ENCODE peak calls at places on chromosomes 16 and 17, in six cellular contexts. One of them, this sample, is unnamed.

GRCh38 chr16:61780161-61780560 is 256.1 kb downstream of the CDH8 start:
- DNase-seq in prostate gland: no peak
- DNase-seq in lower leg skin: no peak
- DNase-seq in esophagus squamous epithelium: no peak
- DNase-seq in tibial nerve: no peak
- DNase-seq in NB4: no peak
- DNase-seq in this sample: no peak

GRCh38 chr17:76432712-76433336 is 20.1 kb downstream of the UBE2O start:
- DNase-seq in prostate gland: no peak
- DNase-seq in lower leg skin: no peak
- DNase-seq in esophagus squamous epithelium: no peak
- DNase-seq in tibial nerve: no peak
- DNase-seq in NB4: peak; percentile 32
- DNase-seq in this sample: no peak

GRCh38 chr17:9880582-9880999 is 24.5 kb downstream of the RCVRN start:
- DNase-seq in prostate gland: no peak
- DNase-seq in lower leg skin: peak; percentile 20
- DNase-seq in esophagus squamous epithelium: no peak
- DNase-seq in tibial nerve: no peak
- DNase-seq in NB4: peak; percentile 76
- DNase-seq in this sample: no peak

GRCh38 chr16:81094771-81095251 is 1.4 kb downstream of the GCSH start:
- DNase-seq in prostate gland: no peak
- DNase-seq in lower leg skin: peak; percentile 60
- DNase-seq in esophagus squamous epithelium: no peak
- DNase-seq in tibial nerve: no peak
- DNase-seq in NB4: peak; percentile 20
- DNase-seq in this sample: no peak

GRCh38 chr17:83061586-83061985 is 17.8 kb upstream of the METRNL start:
- DNase-seq in prostate gland: no peak
- DNase-seq in lower leg skin: no peak
- DNase-seq in esophagus squamous epithelium: no peak
- DNase-seq in tibial nerve: peak; percentile 7
- DNase-seq in NB4: no peak
- DNase-seq in this sample: peak; percentile 25

GRCh38 chr17:77859411-77859810 is 99.1 kb upstream of the TNRC6C start:
- DNase-seq in prostate gland: no peak
- DNase-seq in lower leg skin: no peak
- DNase-seq in esophagus squamous epithelium: no peak
- DNase-seq in tibial nerve: no peak
- DNase-seq in NB4: no peak
- DNase-seq in this sample: no peak

GRCh38 chr17:78669975-78670518 is 92.9 kb upstream of the DNAH17 start:
- DNase-seq in prostate gland: no peak
- DNase-seq in lower leg skin: no peak
- DNase-seq in esophagus squamous epithelium: no peak
- DNase-seq in tibial nerve: no peak
- DNase-seq in NB4: no peak
- DNase-seq in this sample: no peak

GRCh38 chr16:60792437-60792836 is 1243.8 kb downstream of the CDH8 start:
- DNase-seq in prostate gland: no peak
- DNase-seq in lower leg skin: no peak
- DNase-seq in esophagus squamous epithelium: no peak
- DNase-seq in tibial nerve: no peak
- DNase-seq in NB4: no peak
- DNase-seq in this sample: no peak

GRCh38 chr16:19108409-19109287 is 5.1 kb upstream of the ITPRIPL2 start:
- DNase-seq in prostate gland: no peak
- DNase-seq in lower leg skin: no peak
- DNase-seq in esophagus squamous epithelium: no peak
- DNase-seq in tibial nerve: no peak
- DNase-seq in NB4: peak; percentile 79
- DNase-seq in this sample: no peak

GRCh38 chr17:78356163-78356713 is 3.6 kb downstream of the SOCS3 start:
- DNase-seq in prostate gland: no peak
- DNase-seq in lower leg skin: no peak
- DNase-seq in esophagus squamous epithelium: no peak
- DNase-seq in tibial nerve: no peak
- DNase-seq in NB4: peak; percentile 91
- DNase-seq in this sample: peak; percentile 85

GRCh38 chr16:50360033-50360778 is 8.6 kb downstream of the BRD7 start:
- DNase-seq in prostate gland: no peak
- DNase-seq in lower leg skin: no peak
- DNase-seq in esophagus squamous epithelium: no peak
- DNase-seq in tibial nerve: no peak
- DNase-seq in NB4: no peak
- DNase-seq in this sample: no peak

GRCh38 chr17:77497578-77497934 is 356.8 kb downstream of the SEC14L1 start:
- DNase-seq in prostate gland: no peak
- DNase-seq in lower leg skin: peak; percentile 80
- DNase-seq in esophagus squamous epithelium: no peak
- DNase-seq in tibial nerve: peak; percentile 11
- DNase-seq in NB4: no peak
- DNase-seq in this sample: peak; percentile 63

GRCh38 chr16:5015351-5015750 is 18.4 kb downstream of the NAGPA start:
- DNase-seq in prostate gland: no peak
- DNase-seq in lower leg skin: no peak
- DNase-seq in esophagus squamous epithelium: no peak
- DNase-seq in tibial nerve: no peak
- DNase-seq in NB4: no peak
- DNase-seq in this sample: no peak

GRCh38 chr17:45103269-45103795 is 29.0 kb downstream of the PLCD3 start:
- DNase-seq in prostate gland: no peak
- DNase-seq in lower leg skin: no peak
- DNase-seq in esophagus squamous epithelium: no peak
- DNase-seq in tibial nerve: no peak
- DNase-seq in NB4: no peak
- DNase-seq in this sample: no peak

GRCh38 chr16:26598989-26599785 is 467.5 kb upstream of the C16orf82 start:
- DNase-seq in prostate gland: no peak
- DNase-seq in lower leg skin: no peak
- DNase-seq in esophagus squamous epithelium: no peak
- DNase-seq in tibial nerve: no peak
- DNase-seq in NB4: no peak
- DNase-seq in this sample: no peak

GRCh38 chr16:9275386-9275785 is 183.9 kb downstream of the HAPSTR1 start:
- DNase-seq in prostate gland: no peak
- DNase-seq in lower leg skin: no peak
- DNase-seq in esophagus squamous epithelium: no peak
- DNase-seq in tibial nerve: no peak
- DNase-seq in NB4: no peak
- DNase-seq in this sample: no peak

GRCh38 chr17:42720996-42721583 is 23.8 kb downstream of the EZH1 start:
- DNase-seq in prostate gland: peak; percentile 54
- DNase-seq in lower leg skin: no peak
- DNase-seq in esophagus squamous epithelium: no peak
- DNase-seq in tibial nerve: no peak
- DNase-seq in NB4: peak; percentile 68
- DNase-seq in this sample: no peak

GRCh38 chr16:46573008-46573833 is 48.0 kb downstream of the SHCBP1 start:
- DNase-seq in prostate gland: no peak
- DNase-seq in lower leg skin: no peak
- DNase-seq in esophagus squamous epithelium: no peak
- DNase-seq in tibial nerve: no peak
- DNase-seq in NB4: peak; percentile 44
- DNase-seq in this sample: no peak

DNA sequence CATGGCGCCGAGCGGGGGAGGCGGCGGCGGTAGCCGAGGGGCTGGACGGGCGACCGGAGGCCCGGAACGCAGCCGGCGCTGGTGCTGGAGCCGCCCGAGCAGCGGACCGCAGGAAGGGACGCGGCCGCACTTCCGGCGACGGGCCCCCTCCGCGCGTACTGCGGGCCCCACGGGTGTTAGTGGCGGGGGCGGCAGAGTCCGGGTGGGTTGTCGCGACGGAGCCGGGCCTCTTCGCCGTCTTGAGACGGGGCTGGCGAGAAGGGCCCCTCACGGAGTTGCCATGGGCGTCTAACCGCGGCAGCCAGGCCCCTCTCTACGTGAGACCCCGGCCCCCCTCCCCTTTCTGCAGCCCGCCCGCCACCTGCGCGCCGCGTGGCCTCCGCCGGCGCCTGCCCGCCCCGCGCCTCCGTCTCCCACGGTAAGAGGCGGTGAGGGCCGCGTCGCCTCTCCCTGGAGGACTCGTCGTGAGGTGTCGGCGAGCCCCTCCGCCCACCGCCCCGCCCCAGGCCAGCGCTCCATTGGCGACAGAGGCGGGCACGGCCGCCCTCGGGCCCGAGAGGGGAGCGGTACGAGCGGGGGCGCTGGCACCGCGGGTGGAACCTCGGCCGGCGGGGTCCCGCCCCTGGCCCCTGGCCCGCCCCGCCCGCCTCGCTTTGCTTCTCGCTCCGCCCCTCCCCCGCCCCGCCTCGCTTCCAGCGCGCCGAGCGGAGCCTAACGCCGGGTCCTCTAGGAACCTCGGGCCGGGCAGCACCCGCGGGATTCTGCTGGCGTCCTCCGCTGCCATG is at the start of the genes VPS9D1 and ZNF276:
- DNase-seq in prostate gland: peak; percentile 74
- DNase-seq in lower leg skin: peak; percentile 94
- DNase-seq in esophagus squamous epithelium: no peak
- DNase-seq in tibial nerve: peak; percentile 65
- DNase-seq in NB4: peak; percentile 92
- DNase-seq in this sample: peak; percentile 88
- TF ChIP-seq POLR2A in prostate gland: peak; percentile 11
- TF ChIP-seq POLR2A in lower leg skin: no peak
- TF ChIP-seq POLR2A in esophagus squamous epithelium: no peak
- TF ChIP-seq POLR2A in tibial nerve: peak; percentile 38
- TF ChIP-seq POLR2A in NB4: peak; percentile 69
- TF ChIP-seq POLR2A in this sample: peak; percentile 39

GRCh38 chr17:7177210-7177953 is 1.8 kb downstream of the ASGR1 start:
- DNase-seq in prostate gland: peak; percentile 54
- DNase-seq in lower leg skin: peak; percentile 89
- DNase-seq in esophagus squamous epithelium: no peak
- DNase-seq in tibial nerve: peak; percentile 24
- DNase-seq in NB4: peak; percentile 69
- DNase-seq in this sample: peak; percentile 82
- TF ChIP-seq POLR2A in prostate gland: no peak
- TF ChIP-seq POLR2A in lower leg skin: no peak
- TF ChIP-seq POLR2A in esophagus squamous epithelium: no peak
- TF ChIP-seq POLR2A in tibial nerve: no peak
- TF ChIP-seq POLR2A in NB4: no peak
- TF ChIP-seq POLR2A in this sample: no peak

DNA sequence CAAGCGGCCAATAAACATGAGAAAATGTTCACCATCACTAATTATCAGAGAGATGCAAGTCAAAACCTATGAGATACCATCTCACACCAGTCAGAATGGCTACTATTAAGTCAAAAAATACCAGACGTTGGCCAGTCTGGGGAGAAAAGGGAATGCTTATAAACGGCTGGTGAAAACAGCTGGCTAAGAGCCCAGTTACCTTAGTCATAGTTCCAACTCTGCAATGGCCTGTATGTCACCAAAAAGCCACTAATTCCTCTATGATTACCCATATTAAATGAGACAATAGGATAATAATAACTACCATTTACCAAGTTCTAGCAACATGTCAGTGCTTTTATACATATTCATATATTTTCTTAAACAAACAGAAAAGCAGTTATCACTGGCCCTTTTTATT is 42.9 kb upstream of the CDRT4 start:
- DNase-seq in prostate gland: no peak
- DNase-seq in lower leg skin: no peak
- DNase-seq in esophagus squamous epithelium: no peak
- DNase-seq in tibial nerve: no peak
- DNase-seq in NB4: no peak
- DNase-seq in this sample: no peak
- TF ChIP-seq POLR2A in prostate gland: no peak
- TF ChIP-seq POLR2A in lower leg skin: no peak
- TF ChIP-seq POLR2A in esophagus squamous epithelium: no peak
- TF ChIP-seq POLR2A in tibial nerve: no peak
- TF ChIP-seq POLR2A in NB4: no peak
- TF ChIP-seq POLR2A in this sample: no peak

GRCh38 chr17:1648582-1649115 is 1.0 kb downstream of the RILP start:
- DNase-seq in prostate gland: peak; percentile 93
- DNase-seq in lower leg skin: peak; percentile 98
- DNase-seq in esophagus squamous epithelium: no peak
- DNase-seq in tibial nerve: peak; percentile 92
- DNase-seq in NB4: peak; percentile 88
- DNase-seq in this sample: peak; percentile 97
- TF ChIP-seq POLR2A in prostate gland: no peak
- TF ChIP-seq POLR2A in lower leg skin: no peak
- TF ChIP-seq POLR2A in esophagus squamous epithelium: no peak
- TF ChIP-seq POLR2A in tibial nerve: no peak
- TF ChIP-seq POLR2A in NB4: no peak
- TF ChIP-seq POLR2A in this sample: no peak

GRCh38 chr17:81239714-81240555 is 817 bp downstream of the NDUFAF8 start:
- DNase-seq in prostate gland: no peak
- DNase-seq in lower leg skin: no peak
- DNase-seq in esophagus squamous epithelium: no peak
- DNase-seq in tibial nerve: no peak
- DNase-seq in NB4: peak; percentile 63
- DNase-seq in this sample: no peak
- TF ChIP-seq POLR2A in prostate gland: no peak
- TF ChIP-seq POLR2A in lower leg skin: no peak
- TF ChIP-seq POLR2A in esophagus squamous epithelium: no peak
- TF ChIP-seq POLR2A in tibial nerve: no peak
- TF ChIP-seq POLR2A in NB4: no peak
- TF ChIP-seq POLR2A in this sample: no peak

DNA sequence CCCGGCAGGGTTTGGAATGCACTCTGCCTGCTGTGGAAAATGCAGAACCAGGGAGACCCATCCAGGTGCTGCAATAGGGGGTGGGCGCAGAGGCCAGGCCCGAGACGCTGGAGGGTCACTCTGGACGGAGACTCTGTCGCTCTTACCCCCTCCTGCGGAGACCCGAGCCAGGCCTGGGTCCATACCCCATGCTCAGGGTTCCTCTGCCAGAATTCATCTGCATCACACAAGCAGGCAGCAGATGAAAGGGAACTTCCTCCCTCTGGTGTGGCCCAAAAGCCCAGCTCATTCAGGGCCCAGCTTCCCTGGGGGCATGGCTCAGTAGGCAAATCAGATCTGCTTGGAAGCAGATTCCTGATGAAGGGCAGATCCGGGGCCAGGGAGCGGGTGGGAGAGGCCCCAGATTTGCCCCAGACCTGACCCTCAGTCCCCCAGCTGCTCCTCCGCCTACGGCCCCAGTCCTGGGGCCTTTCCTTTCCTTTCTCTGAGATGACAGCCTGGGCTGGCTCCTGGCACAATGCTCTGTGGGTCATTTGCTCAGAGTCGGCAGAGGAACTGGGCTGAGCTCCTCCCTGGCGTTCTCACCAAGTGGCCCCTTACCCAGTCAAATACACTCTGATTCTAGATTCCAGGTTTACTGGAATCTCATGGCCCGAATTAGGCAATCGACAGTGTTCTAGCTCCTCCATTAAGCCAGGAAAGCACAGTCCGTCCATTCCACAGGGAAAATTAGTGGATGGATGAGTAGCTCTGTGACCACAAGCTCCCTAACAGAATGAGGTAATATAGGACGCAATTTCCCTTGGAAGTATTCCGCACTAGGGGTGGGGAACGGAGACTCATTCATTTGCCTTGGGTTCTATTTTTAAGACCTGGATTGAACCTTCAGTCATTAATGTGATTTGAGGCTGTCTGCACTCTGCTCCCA is 19.1 kb upstream of the RASD1 start:
- DNase-seq in prostate gland: no peak
- DNase-seq in lower leg skin: no peak
- DNase-seq in esophagus squamous epithelium: no peak
- DNase-seq in tibial nerve: no peak
- DNase-seq in NB4: peak; percentile 44
- DNase-seq in this sample: no peak
- TF ChIP-seq POLR2A in prostate gland: no peak
- TF ChIP-seq POLR2A in lower leg skin: no peak
- TF ChIP-seq POLR2A in esophagus squamous epithelium: no peak
- TF ChIP-seq POLR2A in tibial nerve: no peak
- TF ChIP-seq POLR2A in NB4: no peak
- TF ChIP-seq POLR2A in this sample: no peak

This sample was measured in sigmoid colon.